ENCODE peak calls at places on chromosomes 7 and 10, in seven cellular contexts. X is AG09319, Z is WERI-Rb-1, T is foreskin fibroblast, M is fibroblast of the aortic adventitia, L is fibroblast of lung, D is tibial nerve. A is an unnamed sample.

GRCh38 chr7:157522189-157522588 is 185.4 kb downstream of the DNAJB6 start:
- DNase-seq in D (no peak), T (no peak), L (no peak), X (no peak), M (no peak), Z (no peak), A (no peak)

GRCh38 chr7:113664867-113665266 is 253.9 kb downstream of the PPP1R3A start:
- DNase-seq in D (no peak), T (no peak), L (no peak), X (no peak), M (no peak), Z (no peak), A (no peak)

GRCh38 chr7:128946936-128947830 is 9.5 kb downstream of the IRF5 start:
- DNase-seq in Z (no peak), M (no peak), L (no peak), T (no peak), D (no peak), X (no peak), A (no peak)

GRCh38 chr7:116528008-116528789 is 3.4 kb downstream of the CAV1 start:
- DNase-seq in Z (no peak), D (no peak), T (peak; percentile 98), M (peak; percentile 97), X (peak; percentile 89), L (peak; percentile 97), A (no peak)

GRCh38 chr10:116049644-116050043 is 223.4 kb downstream of the GFRA1 start:
- DNase-seq in Z (no peak), X (no peak), T (no peak), L (no peak), D (no peak), M (no peak), A (no peak)

GRCh38 chr10:3173173-3173878 is 744 bp upstream of the PITRM1 start:
- DNase-seq in X (no peak), T (no peak), Z (no peak), M (no peak), L (no peak), D (no peak), A (no peak)

GRCh38 chr10:87585565-87586514 is 73.8 kb upstream of the PAPSS2 start:
- DNase-seq in X (no peak), M (peak; percentile 82), T (peak; percentile 41), D (no peak), Z (no peak), L (peak; percentile 78), A (no peak)

GRCh38 chr10:51937736-51938135 is 238.3 kb upstream of the CSTF2T start:
- DNase-seq in D (no peak), L (peak; percentile 70), Z (no peak), X (peak; percentile 59), M (peak; percentile 84), T (peak; percentile 73), A (no peak)

GRCh38 chr10:102434251-102434913 is 2.0 kb upstream of the CUEDC2 start:
- DNase-seq in T (peak; percentile 82), D (no peak), M (peak; percentile 71), L (peak; percentile 59), Z (no peak), X (no peak), A (peak; percentile 26)

GRCh38 chr7:130758429-130759056 is 24.5 kb upstream of the KLF14 start:
- DNase-seq in Z (no peak), D (no peak), X (peak; percentile 25), T (peak; percentile 71), M (peak; percentile 84), L (peak; percentile 49), A (no peak)

GRCh38 chr10:43225004-43225786 is 41.7 kb downstream of the RASGEF1A start:
- DNase-seq in L (no peak), X (no peak), T (no peak), M (no peak), D (no peak), Z (peak; percentile 2), A (no peak)

GRCh38 chr10:20768849-20769248 is 128.3 kb downstream of the NEBL start:
- DNase-seq in T (peak; percentile 29), X (no peak), Z (no peak), D (no peak), L (peak; percentile 19), M (peak; percentile 11), A (no peak)

GRCh38 chr10:1015688-1016087 is 10.0 kb downstream of the IDI2 start:
- DNase-seq in M (no peak), Z (no peak), D (no peak), L (no peak), X (no peak), T (no peak), A (no peak)

GRCh38 chr10:61760943-61761824 is 98.5 kb downstream of the CABCOCO1 start:
- DNase-seq in M (peak; percentile 79), X (no peak), Z (no peak), T (peak; percentile 81), D (no peak), L (peak; percentile 91), A (no peak)

GRCh38 chr7:135253851-135254815 is 20.5 kb downstream of the STRA8 start:
- DNase-seq in M (peak; percentile 77), T (peak; percentile 90), L (peak; percentile 77), X (peak; percentile 10), D (peak; percentile 29), Z (no peak), A (no peak)

GRCh38 chr7:8246020-8246419 is 15.9 kb downstream of the ICA1 start:
- DNase-seq in L (no peak), T (no peak), D (no peak), X (no peak), M (no peak), Z (no peak), A (no peak)

GRCh38 chr10:114703377-114704125 is 45.5 kb upstream of the ABLIM1 start:
- DNase-seq in D (no peak), L (no peak), X (no peak), M (no peak), Z (peak; percentile 30), T (peak; percentile 47), A (peak; percentile 22)

GRCh38 chr10:35821339-35821911 is 179.3 kb upstream of the FZD8 start:
- DNase-seq in X (no peak), L (peak; percentile 51), M (peak; percentile 22), D (no peak), Z (peak; percentile 31), T (no peak), A (no peak)

GRCh38 chr7:48426966-48427555 is 255.8 kb downstream of the ABCA13 start:
- DNase-seq in Z (no peak), X (no peak), D (no peak), T (no peak), M (no peak), L (peak; percentile 82), A (no peak)

GRCh38 chr10:92753865-92754264 is 64.1 kb downstream of the HHEX start:
- DNase-seq in Z (no peak), T (no peak), M (no peak), D (no peak), L (no peak), X (no peak), A (no peak)

GRCh38 chr7:69620063-69620462 is 21.8 kb downstream of the AUTS2 start:
- DNase-seq in M (no peak), D (no peak), X (no peak), L (no peak), T (no peak), Z (no peak), A (no peak)

GRCh38 chr7:90210475-90210874 is 1.1 kb upstream of the STEAP2 start:
- DNase-seq in X (no peak), L (no peak), Z (no peak), D (no peak), T (no peak), M (no peak), A (no peak)

GRCh38 chr7:121313220-121313792 is 15.5 kb upstream of the WNT16 start:
- DNase-seq in T (peak; percentile 43), M (no peak), Z (no peak), X (no peak), D (no peak), L (no peak), A (no peak)

GRCh38 chr7:97845622-97846203 is 26.5 kb downstream of the ASNS start:
- DNase-seq in Z (no peak), M (peak; percentile 48), L (peak; percentile 5), X (no peak), D (no peak), T (peak; percentile 53), A (no peak)

GRCh38 chr7:97842772-97843345 is 29.3 kb downstream of the ASNS start:
- DNase-seq in D (no peak), T (no peak), M (no peak), X (no peak), L (no peak), Z (no peak), A (no peak)

GRCh38 chr7:97846945-97847344 is 25.3 kb downstream of the ASNS start:
- DNase-seq in X (no peak), L (no peak), D (no peak), T (no peak), Z (no peak), M (no peak), A (no peak)

GRCh38 chr7:97842006-97842405 is 30.2 kb downstream of the ASNS start:
- DNase-seq in L (no peak), D (no peak), M (no peak), T (peak; percentile 51), Z (no peak), X (no peak), A (no peak)

DNA sequence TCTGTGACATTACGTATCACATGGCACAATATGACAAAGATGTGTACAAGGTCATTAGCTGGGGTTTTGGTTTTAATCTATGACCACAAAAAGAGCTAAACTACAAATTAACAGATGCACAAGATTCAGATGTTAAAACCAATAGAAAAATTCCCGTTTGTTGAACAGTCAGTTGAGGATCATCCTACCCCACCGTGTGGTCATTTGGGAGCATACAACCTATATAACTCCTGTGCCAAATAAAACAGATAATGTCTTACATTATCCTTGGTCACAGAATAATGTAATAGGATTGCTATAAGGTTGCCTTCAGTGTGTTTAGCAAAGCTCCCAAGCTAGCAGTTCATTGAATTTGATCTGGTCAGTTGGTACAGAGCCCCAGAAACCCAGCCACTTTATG is 28.2 kb downstream of the ASNS start:
- DNase-seq in M (no peak), L (no peak), X (no peak), Z (no peak), D (no peak), T (peak; percentile 35), A (no peak)
- TF ChIP-seq CTCF in M (no peak), L (no peak), X (no peak), Z (peak; percentile 7), D (no peak), T (peak; percentile 8), A (no peak)

GRCh38 chr10:124875596-124875995 is 66.3 kb upstream of the ZRANB1 start:
- DNase-seq in D (no peak), X (peak; percentile 2), L (peak; percentile 39), T (peak; percentile 75), M (peak; percentile 44), Z (no peak), A (no peak)
- TF ChIP-seq CTCF in D (no peak), X (peak; percentile 33), L (peak; percentile 57), T (peak; percentile 42), M (peak; percentile 42), Z (peak; percentile 11), A (no peak)

GRCh38 chr7:96235281-96235680 is 86.6 kb downstream of the SLC25A13 start:
- DNase-seq in Z (no peak), D (no peak), T (no peak), X (no peak), L (no peak), M (no peak), A (no peak)
- TF ChIP-seq CTCF in Z (no peak), D (no peak), T (no peak), X (no peak), L (no peak), M (no peak), A (no peak)

GRCh38 chr7:2100278-2101205 is 132.2 kb downstream of the MAD1L1 start:
- DNase-seq in M (no peak), L (no peak), X (no peak), Z (no peak), T (peak; percentile 41), D (no peak), A (no peak)
- TF ChIP-seq CTCF in M (no peak), L (no peak), X (no peak), Z (peak; percentile 7), T (no peak), D (no peak), A (no peak)